ENCODE peak calls at places on chromosomes 1 and 21, in five cellular contexts. One of them, this sample, is unnamed.

GRCh38 chr1:1966086-1966740 is 37.4 kb downstream of the CFAP74 start:
- DNase-seq in A172: no peak
- DNase-seq in stimulated activated CD8-positive, alpha-beta memory T cell treated with anti-CD3 and anti-CD28 coated beads, Interleukin-12 subunit alpha, Interleukin-12 subunit beta, amount 100 ng/mL, for 1 hour: no peak
- DNase-seq in ecto neural progenitor cell: no peak
- DNase-seq in transverse colon: no peak
- DNase-seq in this sample: no peak

GRCh38 chr1:85580046-85580411 is 532 bp upstream of the CCN1 start:
- DNase-seq in transverse colon: no peak
- DNase-seq in stimulated activated CD8-positive, alpha-beta memory T cell treated with anti-CD3 and anti-CD28 coated beads, Interleukin-12 subunit alpha, Interleukin-12 subunit beta, amount 100 ng/mL, for 1 hour: no peak
- DNase-seq in ecto neural progenitor cell: no peak
- DNase-seq in A172: peak
- DNase-seq in this sample: no peak

GRCh38 chr1:241600496-241600901 is 39.7 kb downstream of the CHML start:
- DNase-seq in transverse colon: no peak
- DNase-seq in ecto neural progenitor cell: no peak
- DNase-seq in stimulated activated CD8-positive, alpha-beta memory T cell treated with anti-CD3 and anti-CD28 coated beads, Interleukin-12 subunit alpha, Interleukin-12 subunit beta, amount 100 ng/mL, for 1 hour: no peak
- DNase-seq in A172: no peak
- DNase-seq in this sample: no peak

GRCh38 chr1:208509072-208509471 is 264.9 kb upstream of the PLXNA2 start:
- DNase-seq in stimulated activated CD8-positive, alpha-beta memory T cell treated with anti-CD3 and anti-CD28 coated beads, Interleukin-12 subunit alpha, Interleukin-12 subunit beta, amount 100 ng/mL, for 1 hour: no peak
- DNase-seq in A172: no peak
- DNase-seq in ecto neural progenitor cell: no peak
- DNase-seq in transverse colon: no peak
- DNase-seq in this sample: no peak

GRCh38 chr1:212074313-212074712 is 38.8 kb downstream of the DTL start:
- DNase-seq in A172: no peak
- DNase-seq in transverse colon: no peak
- DNase-seq in ecto neural progenitor cell: no peak
- DNase-seq in stimulated activated CD8-positive, alpha-beta memory T cell treated with anti-CD3 and anti-CD28 coated beads, Interleukin-12 subunit alpha, Interleukin-12 subunit beta, amount 100 ng/mL, for 1 hour: no peak
- DNase-seq in this sample: no peak

GRCh38 chr1:119209943-119210342 is 69.5 kb upstream of the WARS2 start:
- DNase-seq in A172: no peak
- DNase-seq in stimulated activated CD8-positive, alpha-beta memory T cell treated with anti-CD3 and anti-CD28 coated beads, Interleukin-12 subunit alpha, Interleukin-12 subunit beta, amount 100 ng/mL, for 1 hour: no peak
- DNase-seq in ecto neural progenitor cell: no peak
- DNase-seq in transverse colon: no peak
- DNase-seq in this sample: no peak

GRCh38 chr1:25760871-25761270 is 39.1 kb upstream of the SELENON start:
- DNase-seq in ecto neural progenitor cell: no peak
- DNase-seq in transverse colon: no peak
- DNase-seq in A172: no peak
- DNase-seq in stimulated activated CD8-positive, alpha-beta memory T cell treated with anti-CD3 and anti-CD28 coated beads, Interleukin-12 subunit alpha, Interleukin-12 subunit beta, amount 100 ng/mL, for 1 hour: no peak
- DNase-seq in this sample: no peak

GRCh38 chr1:239657291-239657690 is 270.9 kb downstream of the CHRM3 start:
- DNase-seq in stimulated activated CD8-positive, alpha-beta memory T cell treated with anti-CD3 and anti-CD28 coated beads, Interleukin-12 subunit alpha, Interleukin-12 subunit beta, amount 100 ng/mL, for 1 hour: no peak
- DNase-seq in A172: peak
- DNase-seq in ecto neural progenitor cell: no peak
- DNase-seq in transverse colon: no peak
- DNase-seq in this sample: no peak

GRCh38 chr1:156559797-156560112 is 12.6 kb downstream of the IQGAP3 start:
- DNase-seq in transverse colon: no peak
- DNase-seq in ecto neural progenitor cell: no peak
- DNase-seq in stimulated activated CD8-positive, alpha-beta memory T cell treated with anti-CD3 and anti-CD28 coated beads, Interleukin-12 subunit alpha, Interleukin-12 subunit beta, amount 100 ng/mL, for 1 hour: no peak
- DNase-seq in A172: no peak
- DNase-seq in this sample: no peak

GRCh38 chr1:226964611-226965486 is 24.8 kb downstream of the COQ8A start:
- DNase-seq in transverse colon: no peak
- DNase-seq in A172: no peak
- DNase-seq in stimulated activated CD8-positive, alpha-beta memory T cell treated with anti-CD3 and anti-CD28 coated beads, Interleukin-12 subunit alpha, Interleukin-12 subunit beta, amount 100 ng/mL, for 1 hour: no peak
- DNase-seq in ecto neural progenitor cell: no peak
- DNase-seq in this sample: no peak

GRCh38 chr1:33181906-33182305 is at the start of gene TRIM62:
- DNase-seq in transverse colon: peak
- DNase-seq in ecto neural progenitor cell: peak
- DNase-seq in A172: peak
- DNase-seq in stimulated activated CD8-positive, alpha-beta memory T cell treated with anti-CD3 and anti-CD28 coated beads, Interleukin-12 subunit alpha, Interleukin-12 subunit beta, amount 100 ng/mL, for 1 hour: peak
- DNase-seq in this sample: peak

GRCh38 chr1:25694167-25694566 is 77.6 kb downstream of the MAN1C1 start:
- DNase-seq in ecto neural progenitor cell: no peak
- DNase-seq in A172: no peak
- DNase-seq in transverse colon: peak
- DNase-seq in stimulated activated CD8-positive, alpha-beta memory T cell treated with anti-CD3 and anti-CD28 coated beads, Interleukin-12 subunit alpha, Interleukin-12 subunit beta, amount 100 ng/mL, for 1 hour: no peak
- DNase-seq in this sample: no peak

GRCh38 chr1:82449671-82450070 is 648.9 kb downstream of the ADGRL2 start:
- DNase-seq in transverse colon: no peak
- DNase-seq in stimulated activated CD8-positive, alpha-beta memory T cell treated with anti-CD3 and anti-CD28 coated beads, Interleukin-12 subunit alpha, Interleukin-12 subunit beta, amount 100 ng/mL, for 1 hour: no peak
- DNase-seq in A172: no peak
- DNase-seq in ecto neural progenitor cell: no peak
- DNase-seq in this sample: no peak

GRCh38 chr1:244599937-244600350 is 53.0 kb upstream of the DESI2 start:
- DNase-seq in transverse colon: peak
- DNase-seq in stimulated activated CD8-positive, alpha-beta memory T cell treated with anti-CD3 and anti-CD28 coated beads, Interleukin-12 subunit alpha, Interleukin-12 subunit beta, amount 100 ng/mL, for 1 hour: no peak
- DNase-seq in A172: peak
- DNase-seq in ecto neural progenitor cell: no peak
- DNase-seq in this sample: peak

GRCh38 chr21:26732442-26733221 is 112.6 kb downstream of the ADAMTS1 start:
- DNase-seq in ecto neural progenitor cell: peak
- DNase-seq in stimulated activated CD8-positive, alpha-beta memory T cell treated with anti-CD3 and anti-CD28 coated beads, Interleukin-12 subunit alpha, Interleukin-12 subunit beta, amount 100 ng/mL, for 1 hour: no peak
- DNase-seq in transverse colon: peak
- DNase-seq in A172: peak
- DNase-seq in this sample: no peak

GRCh38 chr1:108595510-108595909 is 35.6 kb downstream of the EEIG2 start:
- DNase-seq in transverse colon: no peak
- DNase-seq in ecto neural progenitor cell: no peak
- DNase-seq in stimulated activated CD8-positive, alpha-beta memory T cell treated with anti-CD3 and anti-CD28 coated beads, Interleukin-12 subunit alpha, Interleukin-12 subunit beta, amount 100 ng/mL, for 1 hour: no peak
- DNase-seq in A172: no peak
- DNase-seq in this sample: no peak

GRCh38 chr1:98797506-98797905 is 136.0 kb downstream of the SNX7 start:
- DNase-seq in transverse colon: no peak
- DNase-seq in ecto neural progenitor cell: no peak
- DNase-seq in stimulated activated CD8-positive, alpha-beta memory T cell treated with anti-CD3 and anti-CD28 coated beads, Interleukin-12 subunit alpha, Interleukin-12 subunit beta, amount 100 ng/mL, for 1 hour: no peak
- DNase-seq in A172: no peak
- DNase-seq in this sample: no peak

GRCh38 chr1:197521118-197521739 is 253.2 kb downstream of the CRB1 start:
- DNase-seq in ecto neural progenitor cell: no peak
- DNase-seq in stimulated activated CD8-positive, alpha-beta memory T cell treated with anti-CD3 and anti-CD28 coated beads, Interleukin-12 subunit alpha, Interleukin-12 subunit beta, amount 100 ng/mL, for 1 hour: no peak
- DNase-seq in transverse colon: no peak
- DNase-seq in A172: peak
- DNase-seq in this sample: peak

GRCh38 chr1:170804419-170804818 is 130.9 kb upstream of the MROH9 start:
- DNase-seq in A172: no peak
- DNase-seq in transverse colon: no peak
- DNase-seq in ecto neural progenitor cell: no peak
- DNase-seq in stimulated activated CD8-positive, alpha-beta memory T cell treated with anti-CD3 and anti-CD28 coated beads, Interleukin-12 subunit alpha, Interleukin-12 subunit beta, amount 100 ng/mL, for 1 hour: no peak
- DNase-seq in this sample: no peak

GRCh38 chr1:52234014-52234413 is 92.1 kb downstream of the ZFYVE9 start:
- DNase-seq in A172: no peak
- DNase-seq in transverse colon: no peak
- DNase-seq in ecto neural progenitor cell: no peak
- DNase-seq in stimulated activated CD8-positive, alpha-beta memory T cell treated with anti-CD3 and anti-CD28 coated beads, Interleukin-12 subunit alpha, Interleukin-12 subunit beta, amount 100 ng/mL, for 1 hour: no peak
- DNase-seq in this sample: no peak

GRCh38 chr1:206705744-206706297 is 21.1 kb downstream of the MAPKAPK2 start:
- DNase-seq in stimulated activated CD8-positive, alpha-beta memory T cell treated with anti-CD3 and anti-CD28 coated beads, Interleukin-12 subunit alpha, Interleukin-12 subunit beta, amount 100 ng/mL, for 1 hour: no peak
- DNase-seq in transverse colon: no peak
- DNase-seq in ecto neural progenitor cell: no peak
- DNase-seq in A172: no peak
- DNase-seq in this sample: no peak

GRCh38 chr1:224182866-224183590 is at the start of gene DEGS1:
- DNase-seq in transverse colon: peak
- DNase-seq in ecto neural progenitor cell: peak
- DNase-seq in stimulated activated CD8-positive, alpha-beta memory T cell treated with anti-CD3 and anti-CD28 coated beads, Interleukin-12 subunit alpha, Interleukin-12 subunit beta, amount 100 ng/mL, for 1 hour: peak
- DNase-seq in A172: peak
- DNase-seq in this sample: peak

GRCh38 chr1:6515771-6516170 is 24.3 kb upstream of the PLEKHG5 start:
- DNase-seq in transverse colon: no peak
- DNase-seq in ecto neural progenitor cell: no peak
- DNase-seq in A172: peak
- DNase-seq in stimulated activated CD8-positive, alpha-beta memory T cell treated with anti-CD3 and anti-CD28 coated beads, Interleukin-12 subunit alpha, Interleukin-12 subunit beta, amount 100 ng/mL, for 1 hour: no peak
- DNase-seq in this sample: no peak

GRCh38 chr1:32055426-32055825 is 17.3 kb upstream of the TMEM39B start:
- DNase-seq in A172: no peak
- DNase-seq in ecto neural progenitor cell: no peak
- DNase-seq in stimulated activated CD8-positive, alpha-beta memory T cell treated with anti-CD3 and anti-CD28 coated beads, Interleukin-12 subunit alpha, Interleukin-12 subunit beta, amount 100 ng/mL, for 1 hour: no peak
- DNase-seq in transverse colon: no peak
- DNase-seq in this sample: no peak

GRCh38 chr1:96329121-96329520 is 392.5 kb upstream of the PTBP2 start:
- DNase-seq in ecto neural progenitor cell: no peak
- DNase-seq in transverse colon: no peak
- DNase-seq in stimulated activated CD8-positive, alpha-beta memory T cell treated with anti-CD3 and anti-CD28 coated beads, Interleukin-12 subunit alpha, Interleukin-12 subunit beta, amount 100 ng/mL, for 1 hour: no peak
- DNase-seq in A172: peak
- DNase-seq in this sample: no peak

GRCh38 chr1:113191579-113192076 is 118.6 kb downstream of the LRIG2 start:
- DNase-seq in stimulated activated CD8-positive, alpha-beta memory T cell treated with anti-CD3 and anti-CD28 coated beads, Interleukin-12 subunit alpha, Interleukin-12 subunit beta, amount 100 ng/mL, for 1 hour: no peak
- DNase-seq in A172: peak
- DNase-seq in transverse colon: peak
- DNase-seq in ecto neural progenitor cell: no peak
- DNase-seq in this sample: no peak

GRCh38 chr1:72278461-72278860 is 3.9 kb downstream of the NEGR1 start:
- DNase-seq in ecto neural progenitor cell: no peak
- DNase-seq in transverse colon: no peak
- DNase-seq in A172: no peak
- DNase-seq in stimulated activated CD8-positive, alpha-beta memory T cell treated with anti-CD3 and anti-CD28 coated beads, Interleukin-12 subunit alpha, Interleukin-12 subunit beta, amount 100 ng/mL, for 1 hour: no peak
- DNase-seq in this sample: no peak

GRCh38 chr1:188594542-188595235 is 1765.9 kb downstream of the PLA2G4A start:
- DNase-seq in transverse colon: no peak
- DNase-seq in ecto neural progenitor cell: no peak
- DNase-seq in A172: peak
- DNase-seq in stimulated activated CD8-positive, alpha-beta memory T cell treated with anti-CD3 and anti-CD28 coated beads, Interleukin-12 subunit alpha, Interleukin-12 subunit beta, amount 100 ng/mL, for 1 hour: no peak
- DNase-seq in this sample: no peak

GRCh38 chr1:97797403-97798183 is 123.2 kb downstream of the DPYD start:
- DNase-seq in transverse colon: no peak
- DNase-seq in A172: no peak
- DNase-seq in ecto neural progenitor cell: no peak
- DNase-seq in stimulated activated CD8-positive, alpha-beta memory T cell treated with anti-CD3 and anti-CD28 coated beads, Interleukin-12 subunit alpha, Interleukin-12 subunit beta, amount 100 ng/mL, for 1 hour: no peak
- DNase-seq in this sample: no peak

GRCh38 chr1:47995306-47996050 is 1.7 kb downstream of the TRABD2B start:
- DNase-seq in stimulated activated CD8-positive, alpha-beta memory T cell treated with anti-CD3 and anti-CD28 coated beads, Interleukin-12 subunit alpha, Interleukin-12 subunit beta, amount 100 ng/mL, for 1 hour: no peak
- DNase-seq in A172: no peak
- DNase-seq in ecto neural progenitor cell: peak
- DNase-seq in transverse colon: no peak
- DNase-seq in this sample: no peak

GRCh38 chr1:109948285-109948630 is 36.3 kb upstream of the AHCYL1 start:
- DNase-seq in A172: no peak
- DNase-seq in stimulated activated CD8-positive, alpha-beta memory T cell treated with anti-CD3 and anti-CD28 coated beads, Interleukin-12 subunit alpha, Interleukin-12 subunit beta, amount 100 ng/mL, for 1 hour: no peak
- DNase-seq in transverse colon: no peak
- DNase-seq in ecto neural progenitor cell: no peak
- DNase-seq in this sample: no peak

GRCh38 chr1:114336360-114336759 is 174.6 kb downstream of the TRIM33 start:
- DNase-seq in A172: no peak
- DNase-seq in ecto neural progenitor cell: no peak
- DNase-seq in transverse colon: no peak
- DNase-seq in stimulated activated CD8-positive, alpha-beta memory T cell treated with anti-CD3 and anti-CD28 coated beads, Interleukin-12 subunit alpha, Interleukin-12 subunit beta, amount 100 ng/mL, for 1 hour: no peak
- DNase-seq in this sample: no peak

GRCh38 chr1:17141441-17142197 is 22.4 kb upstream of the PADI2 start:
- DNase-seq in ecto neural progenitor cell: no peak
- DNase-seq in stimulated activated CD8-positive, alpha-beta memory T cell treated with anti-CD3 and anti-CD28 coated beads, Interleukin-12 subunit alpha, Interleukin-12 subunit beta, amount 100 ng/mL, for 1 hour: no peak
- DNase-seq in A172: no peak
- DNase-seq in transverse colon: no peak
- DNase-seq in this sample: no peak

GRCh38 chr1:114979278-114979891 is 50.2 kb upstream of the TSHB start:
- DNase-seq in A172: peak
- DNase-seq in stimulated activated CD8-positive, alpha-beta memory T cell treated with anti-CD3 and anti-CD28 coated beads, Interleukin-12 subunit alpha, Interleukin-12 subunit beta, amount 100 ng/mL, for 1 hour: peak
- DNase-seq in ecto neural progenitor cell: peak
- DNase-seq in transverse colon: peak
- DNase-seq in this sample: peak

GRCh38 chr1:62076286-62076685 is 118.4 kb upstream of the L1TD1 start:
- DNase-seq in stimulated activated CD8-positive, alpha-beta memory T cell treated with anti-CD3 and anti-CD28 coated beads, Interleukin-12 subunit alpha, Interleukin-12 subunit beta, amount 100 ng/mL, for 1 hour: no peak
- DNase-seq in ecto neural progenitor cell: no peak
- DNase-seq in transverse colon: no peak
- DNase-seq in A172: peak
- DNase-seq in this sample: no peak

GRCh38 chr1:21891081-21891480 is 46.0 kb downstream of the HSPG2 start:
- DNase-seq in A172: no peak
- DNase-seq in stimulated activated CD8-positive, alpha-beta memory T cell treated with anti-CD3 and anti-CD28 coated beads, Interleukin-12 subunit alpha, Interleukin-12 subunit beta, amount 100 ng/mL, for 1 hour: no peak
- DNase-seq in transverse colon: no peak
- DNase-seq in ecto neural progenitor cell: no peak
- DNase-seq in this sample: no peak

GRCh38 chr1:154760469-154760933 is 109.6 kb downstream of the KCNN3 start:
- DNase-seq in A172: no peak
- DNase-seq in transverse colon: peak
- DNase-seq in ecto neural progenitor cell: peak
- DNase-seq in stimulated activated CD8-positive, alpha-beta memory T cell treated with anti-CD3 and anti-CD28 coated beads, Interleukin-12 subunit alpha, Interleukin-12 subunit beta, amount 100 ng/mL, for 1 hour: peak
- DNase-seq in this sample: peak

This sample was measured in activated T-cell treated with anti-CD3 and anti-CD28 coated beads for 4 hours.